ENCODE peak calls at places on chromosomes 16 and 17, in ten cellular contexts. L is hepatic stellate cell; P is naive thymus-derived CD8-positive, alpha-beta T cell; Z is M059J; Q is BE2C; A is PC-3; D is uterus; M is endothelial cell; N is cerebellar nuclear complex; U is stomach. X is an unnamed sample.

GRCh38 chr16:52773026-52773425 is 226.1 kb upstream of the TOX3 start:
- DNase-seq in L (no peak), P (no peak), Z (no peak), Q (no peak), A (no peak), D (no peak), M (no peak), N (no peak), U (no peak), X (no peak)

GRCh38 chr16:1559446-1559975 is 26.0 kb downstream of the TMEM204 start:
- DNase-seq in L (no peak), P (peak; percentile 61), Z (no peak), Q (no peak), A (no peak), D (no peak), M (no peak), N (no peak), U (no peak), X (peak; percentile 71)

GRCh38 chr16:52450906-52451305 is 96.0 kb downstream of the TOX3 start:
- DNase-seq in L (no peak), P (no peak), Z (no peak), Q (no peak), A (no peak), D (no peak), M (no peak), N (no peak), U (no peak), X (no peak)

GRCh38 chr17:67390006-67390645 is 13.0 kb downstream of the PITPNC1 start:
- DNase-seq in L (no peak), P (no peak), Z (no peak), Q (no peak), A (no peak), D (no peak), M (no peak), N (no peak), U (no peak), X (no peak)

GRCh38 chr17:70819183-70819582 is 649.9 kb downstream of the KCNJ2 start:
- DNase-seq in L (no peak), P (no peak), Z (no peak), Q (no peak), A (no peak), D (no peak), M (no peak), N (no peak), U (no peak), X (no peak)

GRCh38 chr16:13067648-13068047 is 166.2 kb downstream of the SHISA9 start:
- DNase-seq in L (no peak), P (no peak), Z (no peak), Q (no peak), A (no peak), D (no peak), M (no peak), N (no peak), U (no peak), X (no peak)

GRCh38 chr16:18933501-18933900 is 7.3 kb upstream of the SMG1 start:
- DNase-seq in L (no peak), P (no peak), Z (no peak), Q (no peak), A (no peak), D (no peak), M (no peak), N (peak; percentile 25), U (no peak), X (no peak)

GRCh38 chr16:15667091-15667742 is 17.2 kb downstream of the NDE1 start:
- DNase-seq in L (no peak), P (no peak), Z (no peak), Q (no peak), A (no peak), D (no peak), M (no peak), N (no peak), U (no peak), X (no peak)

X was measured in CD4-positive, CD25-positive, alpha-beta regulatory T cell.